ENCODE peak calls at places on chromosomes 13 and 19, in seven cellular contexts. I is tibial nerve, D is uterus, A is stomach, Q is suprapubic skin, O is K562, J is sigmoid colon. C is an unnamed sample.

GRCh38 chr13:34207334-34207733 is 389.4 kb downstream of the RFC3 start:
- DNase-seq in I (no peak), D (peak; percentile 16), A (no peak), Q (no peak), O (no peak), J (no peak), C (no peak)

GRCh38 chr13:20666948-20667347 is 36.6 kb upstream of the IL17D start:
- DNase-seq in I (no peak), D (no peak), A (no peak), Q (no peak), O (no peak), J (no peak), C (no peak)

GRCh38 chr19:45467115-45467455 is 711 bp upstream of the FOSB start:
- DNase-seq in I (no peak), D (no peak), A (no peak), Q (no peak), O (no peak), J (no peak), C (no peak)

GRCh38 chr13:111292710-111293485 is 27.5 kb upstream of the TEX29 start:
- DNase-seq in I (no peak), D (no peak), A (no peak), Q (no peak), O (no peak), J (no peak), C (no peak)

GRCh38 chr13:33283195-33283910 is 2.2 kb downstream of the STARD13 start:
- DNase-seq in I (no peak), D (no peak), A (no peak), Q (no peak), O (no peak), J (no peak), C (no peak)

GRCh38 chr13:105462981-105463380 is 1072.5 kb downstream of the EFNB2 start:
- DNase-seq in I (no peak), D (no peak), A (no peak), Q (no peak), O (no peak), J (no peak), C (no peak)

GRCh38 chr19:15419413-15420025 is 731 bp upstream of the AKAP8L start:
- DNase-seq in I (no peak), D (no peak), A (no peak), Q (no peak), O (no peak), J (no peak), C (no peak)

GRCh38 chr13:44810067-44810840 is 179.0 kb downstream of the NUFIP1 start:
- DNase-seq in I (peak; percentile 44), D (no peak), A (peak; percentile 31), Q (no peak), O (no peak), J (no peak), C (peak; percentile 54)

GRCh38 chr13:29523199-29523931 is 72.1 kb downstream of the SLC7A1 start:
- DNase-seq in I (peak; percentile 63), D (no peak), A (no peak), Q (no peak), O (no peak), J (no peak), C (no peak)

GRCh38 chr13:112969692-112970338 is 801 bp downstream of the MCF2L start:
- DNase-seq in I (no peak), D (no peak), A (no peak), Q (peak; percentile 35), O (no peak), J (peak; percentile 17), C (no peak)

GRCh38 chr13:103255587-103256301 is 189.5 kb upstream of the SLC10A2 start:
- DNase-seq in I (no peak), D (no peak), A (no peak), Q (no peak), O (no peak), J (no peak), C (no peak)

GRCh38 chr19:3494051-3494450 is 6.4 kb downstream of the DOHH start:
- DNase-seq in I (no peak), D (no peak), A (peak; percentile 62), Q (no peak), O (peak; percentile 87), J (no peak), C (no peak)

GRCh38 chr19:13623686-13624405 is 117.6 kb upstream of the CACNA1A start:
- DNase-seq in I (no peak), D (no peak), A (no peak), Q (no peak), O (no peak), J (no peak), C (no peak)

GRCh38 chr13:41639955-41640780 is 182.8 kb downstream of the RGCC start:
- DNase-seq in I (no peak), D (peak; percentile 56), A (no peak), Q (no peak), O (no peak), J (peak; percentile 77), C (no peak)
- TF ChIP-seq POLR2A in I (no peak), D (no peak), A (no peak), Q (no peak), O (no peak), J (no peak), C (no peak)

GRCh38 chr19:38277969-38278680 is 13.8 kb downstream of the SPINT2 start:
- DNase-seq in I (no peak), D (peak; percentile 63), A (peak; percentile 39), Q (no peak), O (no peak), J (no peak), C (peak; percentile 60)

GRCh38 chr19:38277549-38277948 is 13.2 kb downstream of the SPINT2 start:
- DNase-seq in I (no peak), D (no peak), A (no peak), Q (no peak), O (no peak), J (no peak), C (no peak)

GRCh38 chr19:38278751-38279150 is 14.4 kb downstream of the SPINT2 start:
- DNase-seq in I (no peak), D (no peak), A (no peak), Q (no peak), O (no peak), J (no peak), C (no peak)

GRCh38 chr19:38274734-38275133 is 10.4 kb downstream of the SPINT2 start:
- DNase-seq in I (no peak), D (no peak), A (no peak), Q (no peak), O (no peak), J (no peak), C (no peak)

DNA sequence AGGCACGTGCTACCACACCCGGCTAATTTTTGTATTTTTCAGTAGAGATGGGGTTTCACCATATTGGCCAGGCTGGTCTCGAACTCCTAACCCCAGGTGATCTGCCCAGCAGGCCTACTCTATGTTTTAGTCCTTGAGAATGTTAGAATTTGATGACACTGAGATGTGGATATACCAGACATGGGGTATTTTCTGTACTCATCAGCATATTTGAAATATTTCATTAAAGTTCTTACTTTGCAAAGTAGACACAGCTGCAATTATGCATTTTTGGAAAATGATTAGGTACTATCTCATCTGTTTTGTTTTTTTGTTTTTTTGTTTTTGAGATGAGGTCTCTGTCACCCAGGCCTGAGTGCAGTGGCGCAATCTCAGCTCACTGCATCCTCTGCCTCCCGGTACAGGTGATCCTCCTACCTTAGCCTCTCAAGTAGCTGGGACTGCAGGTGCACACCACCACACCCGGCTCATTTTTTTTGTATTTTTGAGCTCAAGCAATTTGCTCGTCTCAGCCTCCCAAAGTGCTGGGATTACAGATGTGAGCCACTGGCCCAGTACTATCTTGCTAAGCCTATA is 12.7 kb downstream of the SPINT2 start:
- DNase-seq in I (no peak), D (no peak), A (no peak), Q (no peak), O (no peak), J (no peak), C (no peak)
- H3K4me1 ChIP-seq in I (peaks cover 22% of the 10 kb centered on the region), D (peaks cover 21% of the 10 kb centered on the region), A (peaks cover 48% of the 10 kb centered on the region), Q (peaks cover 64% of the 10 kb centered on the region), O (peaks cover 9% of the 10 kb centered on the region), J (peaks cover 56% of the 10 kb centered on the region), C (peaks cover 41% of the 10 kb centered on the region)

GRCh38 chr19:1285737-1286360 is at the start of gene EFNA2:
- DNase-seq in I (no peak), D (no peak), A (no peak), Q (no peak), O (peak; percentile 75), J (no peak), C (no peak)

GRCh38 chr19:1284979-1285736 is 515 bp upstream of the EFNA2 start:
- DNase-seq in I (no peak), D (no peak), A (no peak), Q (no peak), O (no peak), J (no peak), C (no peak)

GRCh38 chr19:1283207-1283916 is 2.3 kb upstream of the EFNA2 start:
- DNase-seq in I (no peak), D (no peak), A (no peak), Q (no peak), O (no peak), J (no peak), C (peak; percentile 61)

GRCh38 chr19:1283917-1284292 is 1.8 kb upstream of the EFNA2 start:
- DNase-seq in I (no peak), D (no peak), A (no peak), Q (no peak), O (no peak), J (no peak), C (no peak)

DNA sequence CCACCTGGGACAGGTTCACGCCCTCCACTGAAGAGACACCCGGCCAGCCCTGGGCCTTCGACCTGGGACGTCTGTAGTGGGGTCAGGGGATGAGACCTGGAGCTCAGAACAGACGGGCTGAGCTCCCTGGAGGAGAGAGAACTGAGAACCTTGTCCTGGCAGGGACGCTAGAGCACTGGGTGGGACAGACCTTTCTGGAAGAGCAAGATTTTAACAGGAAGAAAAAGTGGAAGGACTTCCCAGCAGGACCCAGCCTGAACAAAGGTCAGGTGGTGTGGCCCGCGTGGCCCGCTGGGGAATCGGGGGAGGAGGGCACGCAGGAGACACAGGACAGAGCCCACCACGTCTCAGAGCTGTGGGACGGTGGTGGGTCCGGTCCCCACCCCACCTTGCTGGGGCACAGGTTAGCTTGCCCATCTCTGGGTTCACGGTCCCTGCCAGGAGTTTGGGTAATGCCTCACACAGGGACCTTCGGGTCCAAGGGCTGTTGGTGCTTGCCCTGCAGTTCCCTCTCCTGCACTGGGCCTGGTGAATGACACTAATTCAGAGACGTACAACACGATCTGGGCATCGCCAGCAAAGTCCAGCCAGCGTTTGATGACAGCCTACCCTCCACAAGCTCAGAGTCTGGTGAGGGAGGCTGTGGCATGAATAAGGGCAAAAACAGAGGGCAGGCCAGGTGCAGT is 1.2 kb upstream of the EFNA2 start:
- DNase-seq in I (no peak), D (no peak), A (no peak), Q (no peak), O (no peak), J (no peak), C (no peak)
- H3K4me3 ChIP-seq in I (no peak overlapping the region), D (no peak overlapping the region), A (no peak overlapping the region), Q (no peak overlapping the region), O (no peak overlapping the region), J (no peak overlapping the region), C (no peak overlapping the region)

DNA sequence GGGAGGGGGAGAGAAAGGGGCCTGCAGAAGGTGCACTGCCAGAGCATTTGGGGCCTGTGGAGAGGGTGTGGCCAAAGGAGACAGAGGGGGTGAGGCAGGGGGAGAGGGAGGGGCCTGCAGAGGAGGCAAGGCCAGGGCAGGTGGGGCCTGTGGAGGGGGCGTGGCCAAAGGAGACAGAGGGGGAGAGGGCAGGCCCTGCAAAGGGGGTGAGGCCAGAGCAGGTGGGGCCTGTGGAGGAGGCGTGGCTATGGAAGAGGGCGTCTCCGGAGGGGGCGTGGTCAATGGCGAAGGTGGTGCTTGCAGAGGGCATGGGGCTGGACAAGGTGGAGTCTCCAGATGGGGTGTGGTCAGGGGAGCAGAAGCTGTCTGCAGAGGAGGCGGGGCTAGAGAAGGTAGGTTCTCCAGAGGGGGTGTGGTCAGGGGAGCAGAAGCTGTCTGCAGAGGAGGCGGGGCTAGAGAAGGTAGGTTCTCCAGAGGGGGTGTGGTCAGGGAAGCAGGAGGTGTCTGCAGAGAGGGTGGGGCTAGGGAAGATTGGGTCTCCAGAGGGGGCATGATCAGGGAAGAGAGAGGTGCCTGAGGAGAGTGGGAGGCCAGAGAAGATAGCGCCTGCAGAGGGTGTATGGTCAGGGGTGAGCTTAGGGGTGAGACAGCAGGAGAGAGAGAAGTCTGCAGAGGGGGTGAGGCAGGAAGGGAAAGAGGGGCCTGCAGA is 3.5 kb downstream of the PRR36 start:
- DNase-seq in I (no peak), D (peak; percentile 52), A (peak; percentile 60), Q (no peak), O (peak; percentile 73), J (no peak), C (peak; percentile 71)
- TF ChIP-seq POLR2A in I (no peak), D (no peak), A (no peak), Q (no peak), O (no peak), J (no peak), C (no peak)